ENCODE peak calls at places on chromosomes 12 and 14, in nine cellular contexts. One of them, this sample, is unnamed. For H3K27me3, the result is how much of the 10 kb centered on the place peaks cover.

GRCh38 chr12:104750061-104750460 is 208.0 kb downstream of the SLC41A2 start:
- DNase-seq in BJ: peak
- DNase-seq in MM.1S: peak
- DNase-seq in body of pancreas: peak
- DNase-seq in tibial nerve: no peak
- DNase-seq in thoracic aorta: no peak
- DNase-seq in adrenal gland: peak
- DNase-seq in fibroblast of lung: peak
- DNase-seq in right lobe of liver: no peak
- DNase-seq in this sample: peak

GRCh38 chr14:65465584-65465983 is 53.1 kb downstream of the FUT8 start:
- DNase-seq in adrenal gland: no peak
- DNase-seq in thoracic aorta: no peak
- DNase-seq in tibial nerve: no peak
- DNase-seq in right lobe of liver: no peak
- DNase-seq in BJ: no peak
- DNase-seq in body of pancreas: no peak
- DNase-seq in MM.1S: no peak
- DNase-seq in fibroblast of lung: no peak
- DNase-seq in this sample: no peak

GRCh38 chr12:104276192-104277131 is 27.1 kb upstream of the EID3 start:
- DNase-seq in adrenal gland: no peak
- DNase-seq in BJ: no peak
- DNase-seq in MM.1S: peak
- DNase-seq in body of pancreas: no peak
- DNase-seq in thoracic aorta: no peak
- DNase-seq in fibroblast of lung: peak
- DNase-seq in tibial nerve: no peak
- DNase-seq in right lobe of liver: no peak
- DNase-seq in this sample: no peak

GRCh38 chr14:55671641-55672040 is 91.6 kb downstream of the KTN1 start:
- DNase-seq in fibroblast of lung: peak
- DNase-seq in adrenal gland: no peak
- DNase-seq in body of pancreas: no peak
- DNase-seq in BJ: no peak
- DNase-seq in MM.1S: no peak
- DNase-seq in right lobe of liver: no peak
- DNase-seq in thoracic aorta: no peak
- DNase-seq in tibial nerve: no peak
- DNase-seq in this sample: no peak

GRCh38 chr12:122669397-122670070 is 33.6 kb downstream of the HCAR2 start:
- DNase-seq in BJ: peak
- DNase-seq in right lobe of liver: no peak
- DNase-seq in fibroblast of lung: peak
- DNase-seq in body of pancreas: no peak
- DNase-seq in MM.1S: no peak
- DNase-seq in adrenal gland: peak
- DNase-seq in thoracic aorta: no peak
- DNase-seq in tibial nerve: no peak
- DNase-seq in this sample: no peak

GRCh38 chr14:102479107-102479506 is 30.5 kb downstream of the ANKRD9 start:
- DNase-seq in tibial nerve: no peak
- DNase-seq in MM.1S: no peak
- DNase-seq in fibroblast of lung: no peak
- DNase-seq in BJ: no peak
- DNase-seq in body of pancreas: no peak
- DNase-seq in thoracic aorta: no peak
- DNase-seq in right lobe of liver: no peak
- DNase-seq in adrenal gland: no peak
- DNase-seq in this sample: no peak

GRCh38 chr12:52496590-52497071 is 3.6 kb upstream of the KRT6A start:
- DNase-seq in body of pancreas: peak
- DNase-seq in right lobe of liver: no peak
- DNase-seq in adrenal gland: no peak
- DNase-seq in fibroblast of lung: peak
- DNase-seq in BJ: no peak
- DNase-seq in tibial nerve: no peak
- DNase-seq in MM.1S: no peak
- DNase-seq in thoracic aorta: no peak
- DNase-seq in this sample: no peak

GRCh38 chr12:117309276-117309885 is 52.0 kb downstream of the NOS1 start:
- DNase-seq in body of pancreas: no peak
- DNase-seq in adrenal gland: no peak
- DNase-seq in tibial nerve: no peak
- DNase-seq in BJ: no peak
- DNase-seq in MM.1S: no peak
- DNase-seq in thoracic aorta: no peak
- DNase-seq in fibroblast of lung: no peak
- DNase-seq in right lobe of liver: no peak
- DNase-seq in this sample: no peak

GRCh38 chr14:52032196-52032865 is 36.5 kb downstream of the NID2 start:
- DNase-seq in adrenal gland: no peak
- DNase-seq in MM.1S: no peak
- DNase-seq in body of pancreas: no peak
- DNase-seq in tibial nerve: no peak
- DNase-seq in fibroblast of lung: peak
- DNase-seq in thoracic aorta: no peak
- DNase-seq in right lobe of liver: no peak
- DNase-seq in BJ: no peak
- DNase-seq in this sample: no peak

GRCh38 chr14:46487582-46488350 is 163.8 kb downstream of the RPL10L start:
- DNase-seq in BJ: no peak
- DNase-seq in thoracic aorta: no peak
- DNase-seq in tibial nerve: no peak
- DNase-seq in body of pancreas: no peak
- DNase-seq in right lobe of liver: no peak
- DNase-seq in fibroblast of lung: no peak
- DNase-seq in adrenal gland: no peak
- DNase-seq in MM.1S: no peak
- DNase-seq in this sample: no peak

GRCh38 chr14:46488374-46488773 is 163.2 kb downstream of the RPL10L start:
- DNase-seq in BJ: no peak
- DNase-seq in right lobe of liver: no peak
- DNase-seq in MM.1S: no peak
- DNase-seq in adrenal gland: no peak
- DNase-seq in body of pancreas: no peak
- DNase-seq in fibroblast of lung: no peak
- DNase-seq in thoracic aorta: no peak
- DNase-seq in tibial nerve: no peak
- DNase-seq in this sample: no peak

DNA sequence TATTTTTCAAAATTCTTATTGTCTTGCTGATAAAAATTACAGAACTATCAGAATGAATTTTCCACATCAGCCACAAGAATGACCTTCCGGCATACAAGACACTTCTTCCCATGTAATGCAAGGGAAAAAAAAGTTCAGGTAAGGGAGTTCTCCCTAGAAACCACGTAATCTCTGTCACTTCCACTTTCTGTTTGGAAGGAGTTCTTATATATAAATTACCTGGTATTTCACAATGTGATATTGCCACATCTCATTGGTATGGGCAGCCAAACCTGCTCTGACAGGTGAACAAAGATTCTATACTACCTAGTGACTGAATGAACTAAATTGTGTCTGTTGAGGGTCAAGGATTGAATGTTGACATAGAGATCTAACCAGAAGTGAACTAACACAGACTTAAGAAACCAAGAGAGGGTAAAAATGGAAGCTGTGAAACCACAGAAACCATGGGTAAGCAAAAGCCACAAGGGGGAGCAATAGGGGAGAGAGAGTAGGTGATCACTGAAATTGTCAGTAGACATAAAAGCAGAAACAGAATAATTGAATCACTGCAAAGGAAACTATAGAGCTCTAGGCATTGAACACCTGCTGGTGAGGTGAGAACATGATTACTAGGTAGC is 161.3 kb downstream of the RPL10L start:
- DNase-seq in MM.1S: peak
- DNase-seq in adrenal gland: no peak
- DNase-seq in fibroblast of lung: no peak
- DNase-seq in BJ: no peak
- DNase-seq in right lobe of liver: no peak
- DNase-seq in thoracic aorta: no peak
- DNase-seq in body of pancreas: no peak
- DNase-seq in tibial nerve: no peak
- DNase-seq in this sample: no peak
- TF ChIP-seq CTCF in MM.1S: peak
- TF ChIP-seq CTCF in adrenal gland: no peak
- TF ChIP-seq CTCF in fibroblast of lung: no peak
- TF ChIP-seq CTCF in BJ: no peak
- TF ChIP-seq CTCF in right lobe of liver: peak
- TF ChIP-seq CTCF in thoracic aorta: no peak
- TF ChIP-seq CTCF in body of pancreas: peak
- TF ChIP-seq CTCF in tibial nerve: no peak
- TF ChIP-seq CTCF in this sample: peak

DNA sequence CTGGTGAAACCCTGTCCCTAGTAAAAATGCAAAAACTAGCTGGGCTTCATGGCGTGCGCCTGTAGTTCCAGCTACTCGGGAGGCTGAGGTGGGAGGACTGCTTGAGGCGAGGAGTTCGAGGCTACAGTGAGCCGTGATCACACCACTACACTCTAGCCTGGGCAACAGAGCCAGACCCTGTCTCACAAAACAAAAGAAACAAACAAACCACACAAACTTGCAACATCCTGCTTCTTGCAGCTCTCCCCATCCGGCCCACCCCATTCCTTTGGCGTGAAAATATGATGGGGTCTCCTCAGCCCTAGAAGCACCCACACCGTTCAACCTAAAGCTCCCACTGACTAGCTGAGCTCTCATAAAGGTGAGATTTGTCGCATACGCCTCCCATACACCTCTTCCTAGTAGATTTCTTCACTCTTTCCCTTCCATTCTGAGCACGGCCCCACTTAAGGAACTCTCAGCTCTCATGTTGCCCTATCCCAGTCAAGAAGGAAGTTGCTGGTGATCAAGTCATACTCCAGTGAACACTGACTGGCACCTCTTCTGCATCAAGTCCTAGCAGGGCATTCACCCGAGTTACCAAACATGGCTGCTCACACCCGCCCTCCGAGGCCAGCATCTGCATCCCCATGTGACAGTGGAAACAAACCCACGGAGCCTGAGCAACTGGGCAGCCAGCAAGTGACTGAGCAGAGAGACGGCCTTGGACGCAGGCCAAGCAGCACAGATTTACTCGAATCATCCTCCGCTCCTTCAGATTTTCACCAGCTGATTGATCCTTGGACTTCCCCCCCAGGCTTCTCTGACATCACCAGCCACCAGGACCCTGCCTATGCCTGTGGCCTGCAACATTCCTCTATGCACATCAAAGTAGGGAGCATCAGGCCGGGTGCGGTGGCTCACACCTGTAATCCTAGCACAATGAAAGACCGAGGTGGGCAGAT is 18.9 kb upstream of the CD27 start:
- DNase-seq in adrenal gland: peak
- DNase-seq in right lobe of liver: no peak
- DNase-seq in BJ: no peak
- DNase-seq in MM.1S: no peak
- DNase-seq in thoracic aorta: no peak
- DNase-seq in body of pancreas: no peak
- DNase-seq in tibial nerve: no peak
- DNase-seq in fibroblast of lung: no peak
- DNase-seq in this sample: no peak
- H3K4me3 ChIP-seq in adrenal gland: no peak
- H3K4me3 ChIP-seq in right lobe of liver: no peak
- H3K4me3 ChIP-seq in BJ: no peak
- H3K4me3 ChIP-seq in MM.1S: no peak
- H3K4me3 ChIP-seq in thoracic aorta: no peak
- H3K4me3 ChIP-seq in body of pancreas: no peak
- H3K4me3 ChIP-seq in tibial nerve: no peak
- H3K4me3 ChIP-seq in fibroblast of lung: no peak
- H3K4me3 ChIP-seq in this sample: no peak

GRCh38 chr14:67513631-67514108 is 19.4 kb upstream of the PLEKHH1 start:
- DNase-seq in BJ: no peak
- DNase-seq in fibroblast of lung: no peak
- DNase-seq in right lobe of liver: no peak
- DNase-seq in adrenal gland: peak
- DNase-seq in body of pancreas: peak
- DNase-seq in thoracic aorta: no peak
- DNase-seq in tibial nerve: no peak
- DNase-seq in MM.1S: no peak
- DNase-seq in this sample: no peak
- H3K27me3 ChIP-seq in BJ: under half
- H3K27me3 ChIP-seq in fibroblast of lung: under half
- H3K27me3 ChIP-seq in right lobe of liver: under half
- H3K27me3 ChIP-seq in adrenal gland: under half
- H3K27me3 ChIP-seq in body of pancreas: under half
- H3K27me3 ChIP-seq in thoracic aorta: under half
- H3K27me3 ChIP-seq in tibial nerve: under half
- H3K27me3 ChIP-seq in MM.1S: under half
- H3K27me3 ChIP-seq in this sample: under half

DNA sequence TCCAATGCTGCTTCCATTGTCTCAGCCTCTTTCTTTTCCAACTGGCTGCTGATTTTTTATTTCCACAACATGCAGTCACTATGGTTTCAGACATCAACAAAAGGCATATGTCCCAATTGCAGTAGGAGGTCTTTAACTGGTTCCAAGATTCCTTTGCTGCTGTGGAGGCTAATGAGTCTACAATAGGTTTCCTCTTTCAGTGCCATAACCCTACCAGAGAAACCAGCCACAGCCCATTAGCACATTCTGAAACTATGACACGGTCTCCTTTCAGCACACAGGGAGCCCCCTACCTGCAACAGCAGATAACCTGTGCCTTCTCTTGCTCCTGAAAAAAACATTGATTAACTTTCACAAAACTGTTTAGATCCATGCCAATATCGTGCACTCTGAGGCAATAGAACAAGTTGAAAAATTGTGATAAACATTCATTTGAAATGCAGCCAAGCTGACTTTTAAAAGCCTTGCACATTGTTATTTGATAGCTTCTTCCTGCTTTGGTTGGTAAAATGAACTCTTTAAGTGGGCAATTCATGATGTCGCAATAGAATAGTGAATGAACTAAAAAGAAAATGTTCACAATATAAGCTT is 32.4 kb downstream of the PLEKHG7 start:
- DNase-seq in BJ: peak
- DNase-seq in tibial nerve: no peak
- DNase-seq in adrenal gland: no peak
- DNase-seq in body of pancreas: peak
- DNase-seq in fibroblast of lung: peak
- DNase-seq in right lobe of liver: no peak
- DNase-seq in thoracic aorta: no peak
- DNase-seq in MM.1S: no peak
- DNase-seq in this sample: peak
- TF ChIP-seq CTCF in BJ: peak
- TF ChIP-seq CTCF in tibial nerve: no peak
- TF ChIP-seq CTCF in adrenal gland: no peak
- TF ChIP-seq CTCF in body of pancreas: no peak
- TF ChIP-seq CTCF in fibroblast of lung: no peak
- TF ChIP-seq CTCF in right lobe of liver: no peak
- TF ChIP-seq CTCF in thoracic aorta: no peak
- TF ChIP-seq CTCF in MM.1S: no peak
- TF ChIP-seq CTCF in this sample: peak

This sample was measured in kidney epithelial cell.